ENCODE peak calls at places on chromosome 5, in five cellular contexts. Y is anterior cingulate cortex, X is Kasumi-1, I is HS-27A, S is astrocyte of the spinal cord. U is an unnamed sample.

GRCh38 chr5:109483395-109483974 is 73.7 kb upstream of the PJA2 start:
- DNase-seq in Y (no peak), X (no peak), I (no peak), S (no peak), U (no peak)

GRCh38 chr5:169299651-169300467 is 1.1 kb downstream of the SLIT3 start:
- DNase-seq in Y (no peak), X (no peak), I (no peak), S (no peak), U (no peak)

GRCh38 chr5:115377468-115378217 is 81.2 kb upstream of the CCDC112 start:
- DNase-seq in Y (no peak), X (no peak), I (no peak), S (peak), U (no peak)

GRCh38 chr5:38796000-38796738 is 49.6 kb upstream of the OSMR start:
- DNase-seq in Y (no peak), X (no peak), I (no peak), S (peak), U (no peak)

GRCh38 chr5:55445817-55446216 is 88.9 kb downstream of the PLPP1 start:
- DNase-seq in Y (no peak), X (no peak), I (no peak), S (no peak), U (no peak)

GRCh38 chr5:123868267-123868666 is 356.3 kb downstream of the CSNK1G3 start:
- DNase-seq in Y (no peak), X (no peak), I (no peak), S (no peak), U (no peak)

GRCh38 chr5:32942225-32942989 is 231.3 kb downstream of the NPR3 start:
- DNase-seq in Y (no peak), X (peak), I (peak), S (peak), U (no peak)

GRCh38 chr5:21391506-21391905 is 1403.5 kb upstream of the CDH18 start:
- DNase-seq in Y (no peak), X (peak), I (peak), S (peak), U (no peak)

U was measured in substantia nigra.